ENCODE peak calls at places on chromosomes 7 and 10, in seven cellular contexts. T is pancreas, W is GM19239, X is PC-3, M is mesendoderm, J is T-helper 9 cell, Z is NCI-H1436. G is an unnamed sample.
A peak's percentile ranks its signal among the peaks of the same experiment; 100 is the strongest.

GRCh38 chr10:119139464-119140067 is 25.9 kb downstream of the SFXN4 start:
- DNase-seq in T (no peak), W (no peak), X (peak; percentile 30), M (peak; percentile 54), J (peak; percentile 31), Z (no peak), G (no peak)

GRCh38 chr10:44827431-44828006 is 83.6 kb upstream of the TMEM72 start:
- DNase-seq in T (no peak), W (no peak), X (no peak), M (no peak), J (no peak), Z (no peak), G (no peak)

GRCh38 chr7:158695726-158696452 is 8.7 kb downstream of the NCAPG2 start:
- DNase-seq in T (no peak), W (no peak), X (peak; percentile 44), M (peak; percentile 67), J (no peak), Z (peak; percentile 6), G (no peak)

GRCh38 chr10:29849434-29849833 is 210.0 kb downstream of the JCAD start:
- DNase-seq in T (no peak), W (no peak), X (peak; percentile 9), M (no peak), J (no peak), Z (no peak), G (no peak)

GRCh38 chr10:31071232-31071999 is 39.8 kb upstream of the ZNF438 start:
- DNase-seq in T (no peak), W (no peak), X (peak; percentile 41), M (no peak), J (no peak), Z (no peak), G (no peak)

GRCh38 chr7:105637755-105638154 is 56.5 kb upstream of the EFCAB10 start:
- DNase-seq in T (no peak), W (no peak), X (no peak), M (no peak), J (no peak), Z (no peak), G (no peak)

GRCh38 chr10:122878799-122879338 is 512 bp downstream of the FAM24B start:
- DNase-seq in T (no peak), W (no peak), X (peak; percentile 19), M (no peak), J (no peak), Z (peak; percentile 33), G (no peak)

GRCh38 chr7:82665966-82666507 is 222.5 kb upstream of the CACNA2D1 start:
- DNase-seq in T (no peak), W (no peak), X (no peak), M (no peak), J (no peak), Z (no peak), G (no peak)

GRCh38 chr10:12499066-12499465 is 149.7 kb downstream of the CAMK1D start:
- DNase-seq in T (no peak), W (no peak), X (no peak), M (no peak), J (no peak), Z (no peak), G (no peak)

GRCh38 chr10:102800601-102801335 is 36.4 kb downstream of the CYP17A1 start:
- DNase-seq in T (no peak), W (no peak), X (no peak), M (peak; percentile 17), J (no peak), Z (no peak), G (no peak)

GRCh38 chr10:131207176-131207575 is 104.3 kb downstream of the TCERG1L start:
- DNase-seq in T (no peak), W (no peak), X (no peak), M (no peak), J (no peak), Z (no peak), G (no peak)

GRCh38 chr10:16049050-16049449 is 188.7 kb upstream of the MINDY3 start:
- DNase-seq in T (no peak), W (no peak), X (peak; percentile 2), M (no peak), J (no peak), Z (no peak), G (no peak)

GRCh38 chr10:133379801-133380666 is 972 bp downstream of the PAOX start:
- DNase-seq in T (no peak), W (no peak), X (no peak), M (no peak), J (no peak), Z (no peak), G (no peak)

GRCh38 chr10:112461029-112461887 is 14.2 kb downstream of the VTI1A start:
- DNase-seq in T (no peak), W (no peak), X (peak; percentile 29), M (peak; percentile 83), J (no peak), Z (no peak), G (no peak)

G was measured in NCI-H2227 treated with DMSO at 0.1 percent for 48 hours.